ENCODE peak calls at places on chromosomes 16 and 17, in eight cellular contexts. B is GM23248, K is skeletal muscle cell, L is Panc1, H is choroid plexus epithelial cell, D is small intestine, F is cardiac muscle cell, R is Peyer's patch. Y is an unnamed sample.

GRCh38 chr16:27460663-27461482 is 58.9 kb downstream of the IL21R start:
- DNase-seq in B (peak; percentile 50), K (no peak), L (no peak), H (peak; percentile 28), D (no peak), F (no peak), R (no peak), Y (no peak)

GRCh38 chr16:89001117-89002027 is 24.4 kb upstream of the CBFA2T3 start:
- DNase-seq in B (no peak), K (no peak), L (no peak), H (no peak), D (no peak), F (peak; percentile 62), R (no peak), Y (no peak)

GRCh38 chr17:59331929-59332889 is 754 bp downstream of the YPEL2 start:
- DNase-seq in B (peak; percentile 70), K (no peak), L (no peak), H (no peak), D (peak; percentile 46), F (peak; percentile 45), R (peak; percentile 71), Y (no peak)

GRCh38 chr17:45050680-45051059 is 762 bp downstream of the DCAKD start:
- DNase-seq in B (peak; percentile 58), K (no peak), L (no peak), H (peak; percentile 40), D (peak; percentile 54), F (no peak), R (no peak), Y (no peak)

GRCh38 chr16:29995330-29995910 is at the start of gene HIRIP3:
- DNase-seq in B (peak; percentile 91), K (peak; percentile 30), L (no peak), H (peak; percentile 79), D (peak; percentile 85), F (peak; percentile 91), R (peak; percentile 93), Y (peak; percentile 18)

GRCh38 chr16:79751785-79752184 is 151.2 kb upstream of the MAF start:
- DNase-seq in B (peak; percentile 10), K (no peak), L (no peak), H (no peak), D (no peak), F (no peak), R (peak; percentile 52), Y (no peak)

GRCh38 chr17:37827905-37828304 is 83.0 kb upstream of the HNF1B start:
- DNase-seq in B (no peak), K (no peak), L (no peak), H (no peak), D (no peak), F (no peak), R (no peak), Y (no peak)

GRCh38 chr17:57114085-57114673 is 29.1 kb downstream of the AKAP1 start:
- DNase-seq in B (peak; percentile 28), K (no peak), L (peak; percentile 35), H (peak; percentile 38), D (peak; percentile 44), F (peak; percentile 57), R (peak; percentile 86), Y (no peak)

GRCh38 chr16:87611456-87611855 is 9.1 kb downstream of the JPH3 start:
- DNase-seq in B (no peak), K (no peak), L (no peak), H (no peak), D (no peak), F (no peak), R (no peak), Y (no peak)

GRCh38 chr17:50908860-50909764 is 43.0 kb upstream of the TOB1 start:
- DNase-seq in B (no peak), K (peak; percentile 35), L (no peak), H (peak; percentile 88), D (peak; percentile 79), F (peak; percentile 40), R (peak; percentile 60), Y (no peak)

GRCh38 chr16:1863681-1864460 is 8.1 kb downstream of the MEIOB start:
- DNase-seq in B (peak; percentile 46), K (no peak), L (no peak), H (peak; percentile 62), D (peak; percentile 47), F (peak; percentile 44), R (no peak), Y (no peak)

GRCh38 chr16:81688182-81688581 is 90.9 kb upstream of the PLCG2 start:
- DNase-seq in B (no peak), K (no peak), L (no peak), H (no peak), D (no peak), F (no peak), R (no peak), Y (no peak)

GRCh38 chr17:11298401-11298800 is 57.4 kb downstream of the SHISA6 start:
- DNase-seq in B (no peak), K (no peak), L (no peak), H (no peak), D (no peak), F (no peak), R (no peak), Y (no peak)

GRCh38 chr17:48825446-48826381 is 5.1 kb upstream of the CALCOCO2 start:
- DNase-seq in B (peak; percentile 54), K (no peak), L (no peak), H (no peak), D (no peak), F (no peak), R (no peak), Y (no peak)

GRCh38 chr16:8522757-8523156 is 67.6 kb downstream of the TMEM114 start:
- DNase-seq in B (no peak), K (no peak), L (no peak), H (no peak), D (no peak), F (no peak), R (no peak), Y (no peak)

GRCh38 chr17:78132767-78133178 is 2.2 kb downstream of the TMC8 start:
- DNase-seq in B (no peak), K (no peak), L (no peak), H (no peak), D (no peak), F (no peak), R (peak; percentile 47), Y (no peak)

GRCh38 chr16:27245276-27246231 is 23.0 kb downstream of the NSMCE1 start:
- DNase-seq in B (peak; percentile 93), K (peak; percentile 86), L (no peak), H (peak; percentile 94), D (no peak), F (no peak), R (peak; percentile 59), Y (peak; percentile 86)

GRCh38 chr17:31564883-31565297 is 173.4 kb downstream of the RAB11FIP4 start:
- DNase-seq in B (peak; percentile 20), K (no peak), L (no peak), H (peak; percentile 44), D (no peak), F (no peak), R (no peak), Y (peak; percentile 59)

GRCh38 chr16:58628845-58629680 is 563 bp downstream of the CNOT1 start:
- DNase-seq in B (peak; percentile 84), K (no peak), L (no peak), H (peak; percentile 26), D (peak; percentile 77), F (peak; percentile 69), R (peak; percentile 90), Y (no peak)

GRCh38 chr16:54152362-54153239 is 134.0 kb downstream of the IRX3 start:
- DNase-seq in B (no peak), K (no peak), L (no peak), H (no peak), D (no peak), F (no peak), R (no peak), Y (no peak)
- H3K4me3 ChIP-seq in B (no peak overlapping the region), K (no peak overlapping the region), L (no peak overlapping the region), H (no peak overlapping the region), D (no peak overlapping the region), F (no peak overlapping the region), R (no peak overlapping the region), Y (no peak overlapping the region)

GRCh38 chr17:4597975-4598374 is 13.6 kb downstream of the SMTNL2 start:
- DNase-seq in B (no peak), K (no peak), L (no peak), H (no peak), D (no peak), F (no peak), R (no peak), Y (no peak)
- H3K4me3 ChIP-seq in B (no peak overlapping the region), K (no peak overlapping the region), L (no peak overlapping the region), H (no peak overlapping the region), D (no peak overlapping the region), F (no peak overlapping the region), R (no peak overlapping the region), Y (no peak overlapping the region)

GRCh38 chr17:15264542-15264941 is 584 bp downstream of the PMP22 start:
- DNase-seq in B (no peak), K (no peak), L (no peak), H (no peak), D (peak; percentile 88), F (no peak), R (peak; percentile 89), Y (no peak)
- H3K4me3 ChIP-seq in B (no peak overlapping the region), K (no peak overlapping the region), L (no peak overlapping the region), H (no peak overlapping the region), D (no peak overlapping the region), F (no peak overlapping the region), R (peak overlapping the region; percentile 6), Y (no peak overlapping the region)

GRCh38 chr16:3099732-3100499 is 822 bp upstream of the ZSCAN10 start:
- DNase-seq in B (peak; percentile 98), K (peak; percentile 31), L (no peak), H (peak; percentile 90), D (peak; percentile 96), F (peak; percentile 97), R (peak; percentile 99), Y (no peak)

GRCh38 chr16:3101018-3101840 is 2.1 kb upstream of the ZSCAN10 start:
- DNase-seq in B (peak; percentile 61), K (no peak), L (no peak), H (peak; percentile 50), D (peak; percentile 46), F (peak; percentile 71), R (no peak), Y (no peak)

GRCh38 chr16:3097266-3097665 is 1.8 kb downstream of the ZSCAN10 start:
- DNase-seq in B (no peak), K (no peak), L (no peak), H (no peak), D (no peak), F (no peak), R (no peak), Y (no peak)

GRCh38 chr16:3098459-3099394 is at the start of gene ZSCAN10:
- DNase-seq in B (no peak), K (no peak), L (no peak), H (no peak), D (no peak), F (no peak), R (no peak), Y (no peak)

GRCh38 chr16:3099395-3099731 is 269 bp upstream of the ZSCAN10 start:
- DNase-seq in B (no peak), K (no peak), L (no peak), H (no peak), D (no peak), F (no peak), R (no peak), Y (no peak)
- H3K4me3 ChIP-seq in B (no peak overlapping the region), K (no peak overlapping the region), L (no peak overlapping the region), H (no peak overlapping the region), D (no peak overlapping the region), F (peak overlapping the region; percentile 15), R (no peak overlapping the region), Y (no peak overlapping the region)

DNA sequence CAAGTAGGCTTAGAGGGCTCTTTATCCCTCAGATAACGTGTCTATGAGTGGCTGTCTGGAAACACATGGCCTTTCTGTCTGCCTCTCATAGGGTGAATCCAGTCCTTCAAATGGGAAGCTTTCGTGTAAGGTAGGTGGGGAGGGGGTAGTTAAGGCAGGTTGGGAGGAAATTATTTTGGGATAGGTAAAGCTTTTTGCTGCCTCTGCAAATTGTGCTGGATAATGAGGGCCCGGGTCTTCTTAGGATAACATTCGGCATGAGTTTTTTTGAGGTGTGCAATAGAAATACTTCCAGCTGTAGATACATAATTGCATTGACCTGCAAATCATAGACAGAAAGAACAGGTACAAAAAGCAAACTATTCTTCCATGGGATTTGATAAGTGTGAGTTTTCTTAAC is 189.7 kb downstream of the PRKCA start:
- DNase-seq in B (no peak), K (no peak), L (no peak), H (no peak), D (no peak), F (no peak), R (no peak), Y (no peak)
- H3K4me3 ChIP-seq in B (no peak overlapping the region), K (no peak overlapping the region), L (no peak overlapping the region), H (no peak overlapping the region), D (no peak overlapping the region), F (no peak overlapping the region), R (no peak overlapping the region), Y (no peak overlapping the region)